ENCODE peak calls at places on chromosomes 4 and X, in seven cellular contexts. U is GM06990, D is AG09319, N is pancreas, V is AG04450, A is GM12878, J is transverse colon. S is an unnamed sample.

GRCh38 chrX:131816551-131817136 is 206.5 kb upstream of the STK26 start:
- DNase-seq in U (peak; percentile 78), D (peak; percentile 74), N (peak; percentile 61), V (no peak), A (peak; percentile 90), J (peak; percentile 87), S (no peak)

GRCh38 chrX:78378476-78379115 is 51.2 kb upstream of the CYSLTR1 start:
- DNase-seq in U (no peak), D (no peak), N (no peak), V (no peak), A (no peak), J (no peak), S (no peak)

GRCh38 chrX:151987108-151987507 is 12.6 kb upstream of the GABRE start:
- DNase-seq in U (no peak), D (no peak), N (no peak), V (no peak), A (no peak), J (no peak), S (no peak)

GRCh38 chr4:8353912-8354453 is 84.4 kb downstream of the HTRA3 start:
- DNase-seq in U (no peak), D (no peak), N (no peak), V (peak; percentile 18), A (no peak), J (peak; percentile 5), S (no peak)

GRCh38 chrX:141201962-141202361 is 25.0 kb upstream of the LDOC1 start:
- DNase-seq in U (no peak), D (no peak), N (no peak), V (no peak), A (no peak), J (no peak), S (no peak)

GRCh38 chrX:1464282-1465131 is 11.8 kb upstream of the ASMTL start:
- DNase-seq in U (no peak), D (no peak), N (no peak), V (no peak), A (no peak), J (no peak), S (no peak)

GRCh38 chr4:47075241-47075640 is 43.9 kb downstream of the GABRB1 start:
- DNase-seq in U (no peak), D (no peak), N (no peak), V (no peak), A (no peak), J (no peak), S (no peak)

GRCh38 chr4:40316782-40317635 is 18.1 kb upstream of the CHRNA9 start:
- DNase-seq in U (peak; percentile 59), D (peak; percentile 90), N (peak; percentile 46), V (peak; percentile 69), A (peak; percentile 78), J (peak; percentile 65), S (peak; percentile 49)

GRCh38 chr4:179116011-179116410 is 1673.8 kb upstream of the AGA start:
- DNase-seq in U (no peak), D (no peak), N (no peak), V (peak; percentile 1), A (no peak), J (no peak), S (no peak)

GRCh38 chrX:131812847-131813825 is 210.0 kb upstream of the STK26 start:
- DNase-seq in U (peak; percentile 78), D (peak; percentile 80), N (peak; percentile 60), V (no peak), A (peak; percentile 92), J (peak; percentile 82), S (no peak)

GRCh38 chr4:41303372-41304118 is 46.8 kb downstream of the UCHL1 start:
- DNase-seq in U (no peak), D (no peak), N (no peak), V (no peak), A (no peak), J (no peak), S (no peak)

GRCh38 chr4:118265312-118266144 is 87.3 kb downstream of the PRSS12 start:
- DNase-seq in U (no peak), D (no peak), N (peak; percentile 65), V (no peak), A (no peak), J (peak; percentile 42), S (peak; percentile 48)

GRCh38 chr4:184899261-184900134 is 73.7 kb upstream of the ACSL1 start:
- DNase-seq in U (no peak), D (no peak), N (peak; percentile 40), V (no peak), A (no peak), J (peak; percentile 39), S (peak; percentile 74)

GRCh38 chrX:25083661-25084060 is 67.9 kb upstream of the ARX start:
- DNase-seq in U (no peak), D (no peak), N (no peak), V (no peak), A (no peak), J (no peak), S (no peak)

GRCh38 chr4:44738615-44739014 is 12.3 kb upstream of the GNPDA2 start:
- DNase-seq in U (no peak), D (no peak), N (no peak), V (no peak), A (no peak), J (no peak), S (no peak)

GRCh38 chr4:56741595-56741994 is 60.5 kb upstream of the HOPX start:
- DNase-seq in U (no peak), D (no peak), N (no peak), V (no peak), A (no peak), J (no peak), S (no peak)

GRCh38 chrX:40167240-40168182 is 69.8 kb upstream of the BCOR start:
- DNase-seq in U (no peak), D (no peak), N (peak; percentile 61), V (no peak), A (no peak), J (peak; percentile 44), S (peak; percentile 43)

GRCh38 chr4:102104278-102104677 is 241.0 kb downstream of the SLC39A8 start:
- DNase-seq in U (no peak), D (no peak), N (no peak), V (no peak), A (no peak), J (no peak), S (no peak)

GRCh38 chrX:7346021-7346420 is 198.1 kb upstream of the PUDP start:
- DNase-seq in U (no peak), D (no peak), N (no peak), V (no peak), A (no peak), J (no peak), S (no peak)

GRCh38 chrX:116272881-116273280 is 102.3 kb downstream of the AGTR2 start:
- DNase-seq in U (no peak), D (no peak), N (no peak), V (no peak), A (no peak), J (no peak), S (no peak)

GRCh38 chr4:121421594-121421993 is 40.8 kb upstream of the QRFPR start:
- DNase-seq in U (no peak), D (no peak), N (no peak), V (no peak), A (no peak), J (no peak), S (no peak)
- TF ChIP-seq CTCF in U (no peak), D (peak; percentile 10), N (no peak), V (peak; percentile 5), A (no peak), J (no peak), S (no peak)

GRCh38 chrX:28550331-28550872 is 36.8 kb upstream of the IL1RAPL1 start:
- DNase-seq in U (no peak), D (no peak), N (no peak), V (no peak), A (no peak), J (no peak), S (no peak)

GRCh38 chrX:28552882-28553829 is 34.1 kb upstream of the IL1RAPL1 start:
- DNase-seq in U (no peak), D (no peak), N (no peak), V (no peak), A (no peak), J (no peak), S (no peak)

GRCh38 chrX:28552322-28552721 is 34.9 kb upstream of the IL1RAPL1 start:
- DNase-seq in U (no peak), D (no peak), N (no peak), V (no peak), A (no peak), J (no peak), S (no peak)

GRCh38 chrX:28549839-28550238 is 37.4 kb upstream of the IL1RAPL1 start:
- DNase-seq in U (no peak), D (no peak), N (no peak), V (no peak), A (no peak), J (no peak), S (no peak)
- TF ChIP-seq CTCF in U (no peak), D (no peak), N (no peak), V (no peak), A (no peak), J (no peak), S (no peak)

GRCh38 chr4:158255727-158256324 is 45.5 kb downstream of the TMEM144 start:
- DNase-seq in U (no peak), D (peak; percentile 15), N (no peak), V (peak; percentile 27), A (no peak), J (no peak), S (no peak)

GRCh38 chr4:158250321-158250720 is 40.0 kb downstream of the TMEM144 start:
- DNase-seq in U (no peak), D (no peak), N (no peak), V (no peak), A (no peak), J (no peak), S (no peak)

GRCh38 chr4:158254328-158254727 is 44.0 kb downstream of the TMEM144 start:
- DNase-seq in U (no peak), D (no peak), N (no peak), V (no peak), A (no peak), J (no peak), S (no peak)

DNA sequence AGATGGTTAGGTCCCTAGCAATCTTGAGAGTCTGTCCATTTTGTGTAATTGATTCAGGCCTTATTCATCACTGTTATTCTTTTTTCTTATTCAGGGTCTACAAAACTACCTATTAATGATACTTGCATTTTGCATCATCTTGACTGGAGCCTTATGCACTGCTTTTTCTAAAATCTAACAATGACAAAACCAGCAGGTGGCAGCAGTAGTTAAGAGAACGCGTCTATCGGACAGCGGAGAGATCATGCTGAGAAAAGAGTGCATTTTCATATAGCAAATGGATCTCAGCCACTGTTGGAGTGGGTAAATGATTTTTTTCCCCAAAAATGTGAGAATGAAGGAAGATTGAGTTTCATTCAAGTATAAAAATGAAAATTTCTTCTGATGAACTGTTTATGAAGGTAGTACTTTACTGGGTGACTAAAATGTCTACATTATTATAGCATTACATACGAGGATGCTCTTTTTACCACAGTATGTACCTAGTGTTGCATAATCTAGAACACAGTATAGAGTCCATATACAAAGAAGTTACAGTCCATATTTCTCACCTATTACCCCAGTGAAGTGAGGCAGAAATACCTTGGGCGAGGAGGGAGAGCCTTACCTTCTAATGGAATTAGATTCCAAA is 43.2 kb downstream of the TMEM144 start:
- DNase-seq in U (peak; percentile 3), D (peak; percentile 37), N (no peak), V (peak; percentile 18), A (no peak), J (peak; percentile 33), S (peak; percentile 34)
- TF ChIP-seq CTCF in U (peak; percentile 68), D (peak; percentile 68), N (peak; percentile 52), V (peak; percentile 73), A (peak; percentile 63), J (peak; percentile 53), S (peak; percentile 65)

DNA sequence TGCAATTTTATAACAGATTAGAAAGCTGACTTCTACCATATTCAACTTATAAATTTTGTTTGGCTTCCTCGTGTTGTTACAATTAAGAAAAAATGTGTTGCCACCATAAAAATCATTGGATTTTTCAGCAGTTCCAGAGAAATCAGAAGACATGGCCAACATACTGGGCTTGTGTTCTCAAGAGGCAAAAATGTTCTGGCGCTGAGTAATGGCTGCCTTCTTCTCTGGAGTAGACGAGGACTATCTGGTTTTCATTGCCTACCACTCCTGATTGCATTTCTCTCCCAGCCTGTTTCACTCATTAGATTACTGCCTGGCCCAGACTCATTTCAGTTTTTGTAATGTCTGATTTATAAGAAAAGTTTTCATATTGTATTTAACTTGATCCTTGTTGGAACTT is 122.3 kb downstream of the ARHGAP10 start:
- DNase-seq in U (no peak), D (no peak), N (no peak), V (no peak), A (no peak), J (no peak), S (no peak)
- TF ChIP-seq CTCF in U (no peak), D (no peak), N (no peak), V (no peak), A (no peak), J (no peak), S (no peak)